ENCODE peak calls at places on chromosomes 16 and 17, in six cellular contexts. One of them, this sample, is unnamed.
A peak's percentile ranks its signal among the peaks of the same experiment; 100 is the strongest.

GRCh38 chr17:44556854-44557606 is at the start of gene FZD2:
- DNase-seq in SW480: peak; percentile 95
- DNase-seq in SW 1271: peak; percentile 96
- DNase-seq in NCI-H526: peak; percentile 73
- DNase-seq in globus pallidus: peak; percentile 67
- DNase-seq in GM13977: peak; percentile 94
- DNase-seq in this sample: peak; percentile 68

GRCh38 chr17:11303773-11304394 is 62.9 kb downstream of the SHISA6 start:
- DNase-seq in SW480: no peak
- DNase-seq in SW 1271: no peak
- DNase-seq in NCI-H526: no peak
- DNase-seq in globus pallidus: no peak
- DNase-seq in GM13977: no peak
- DNase-seq in this sample: no peak

GRCh38 chr17:64941045-64941444 is 21.8 kb upstream of the LRRC37A3 start:
- DNase-seq in SW480: no peak
- DNase-seq in SW 1271: no peak
- DNase-seq in NCI-H526: no peak
- DNase-seq in globus pallidus: no peak
- DNase-seq in GM13977: no peak
- DNase-seq in this sample: no peak

GRCh38 chr16:59042296-59042695 is 308.2 kb upstream of the GOT2 start:
- DNase-seq in SW480: peak; percentile 11
- DNase-seq in SW 1271: no peak
- DNase-seq in NCI-H526: no peak
- DNase-seq in globus pallidus: peak; percentile 26
- DNase-seq in GM13977: no peak
- DNase-seq in this sample: no peak

GRCh38 chr17:65930140-65930715 is 261.7 kb downstream of the CEP112 start:
- DNase-seq in SW480: no peak
- DNase-seq in SW 1271: no peak
- DNase-seq in NCI-H526: no peak
- DNase-seq in globus pallidus: no peak
- DNase-seq in GM13977: no peak
- DNase-seq in this sample: no peak

GRCh38 chr16:79093554-79093967 is 507.0 kb downstream of the MAF start:
- DNase-seq in SW480: no peak
- DNase-seq in SW 1271: no peak
- DNase-seq in NCI-H526: no peak
- DNase-seq in globus pallidus: peak; percentile 51
- DNase-seq in GM13977: no peak
- DNase-seq in this sample: no peak

GRCh38 chr17:82457071-82457789 is 1.3 kb upstream of the NARF start:
- DNase-seq in SW480: no peak
- DNase-seq in SW 1271: no peak
- DNase-seq in NCI-H526: no peak
- DNase-seq in globus pallidus: peak; percentile 26
- DNase-seq in GM13977: peak; percentile 39
- DNase-seq in this sample: peak; percentile 43

GRCh38 chr16:77761204-77761603 is 27.2 kb upstream of the VAT1L start:
- DNase-seq in SW480: no peak
- DNase-seq in SW 1271: no peak
- DNase-seq in NCI-H526: no peak
- DNase-seq in globus pallidus: no peak
- DNase-seq in GM13977: no peak
- DNase-seq in this sample: no peak

GRCh38 chr17:77821114-77821513 is 137.4 kb upstream of the TNRC6C start:
- DNase-seq in SW480: peak; percentile 54
- DNase-seq in SW 1271: no peak
- DNase-seq in NCI-H526: no peak
- DNase-seq in globus pallidus: peak; percentile 26
- DNase-seq in GM13977: peak; percentile 33
- DNase-seq in this sample: no peak

GRCh38 chr17:5370411-5370810 is 49.1 kb downstream of the NUP88 start:
- DNase-seq in SW480: no peak
- DNase-seq in SW 1271: no peak
- DNase-seq in NCI-H526: no peak
- DNase-seq in globus pallidus: no peak
- DNase-seq in GM13977: no peak
- DNase-seq in this sample: no peak

GRCh38 chr16:3865241-3865640 is 15.3 kb downstream of the CREBBP start:
- DNase-seq in SW480: no peak
- DNase-seq in SW 1271: no peak
- DNase-seq in NCI-H526: no peak
- DNase-seq in globus pallidus: no peak
- DNase-seq in GM13977: no peak
- DNase-seq in this sample: no peak

GRCh38 chr16:46961373-46962353 is 11.8 kb downstream of the DNAJA2 start:
- DNase-seq in SW480: no peak
- DNase-seq in SW 1271: no peak
- DNase-seq in NCI-H526: no peak
- DNase-seq in globus pallidus: no peak
- DNase-seq in GM13977: no peak
- DNase-seq in this sample: no peak

GRCh38 chr16:57938936-57939871 is 31.7 kb downstream of the CNGB1 start:
- DNase-seq in SW480: no peak
- DNase-seq in SW 1271: no peak
- DNase-seq in NCI-H526: no peak
- DNase-seq in globus pallidus: peak; percentile 11
- DNase-seq in GM13977: no peak
- DNase-seq in this sample: peak; percentile 17

GRCh38 chr16:29925173-29925804 is 737 bp downstream of the KCTD13 start:
- DNase-seq in SW480: peak; percentile 25
- DNase-seq in SW 1271: no peak
- DNase-seq in NCI-H526: no peak
- DNase-seq in globus pallidus: peak; percentile 41
- DNase-seq in GM13977: peak; percentile 21
- DNase-seq in this sample: peak; percentile 25

GRCh38 chr16:48479319-48479718 is 94.1 kb upstream of the SIAH1 start:
- DNase-seq in SW480: no peak
- DNase-seq in SW 1271: no peak
- DNase-seq in NCI-H526: no peak
- DNase-seq in globus pallidus: no peak
- DNase-seq in GM13977: no peak
- DNase-seq in this sample: no peak

GRCh38 chr17:77869041-77869595 is 89.4 kb upstream of the TNRC6C start:
- DNase-seq in SW480: no peak
- DNase-seq in SW 1271: no peak
- DNase-seq in NCI-H526: no peak
- DNase-seq in globus pallidus: no peak
- DNase-seq in GM13977: no peak
- DNase-seq in this sample: no peak

GRCh38 chr16:18983565-18984424 is at the start of gene TMC7:
- DNase-seq in SW480: peak; percentile 90
- DNase-seq in SW 1271: peak; percentile 79
- DNase-seq in NCI-H526: peak; percentile 71
- DNase-seq in globus pallidus: peak; percentile 91
- DNase-seq in GM13977: peak; percentile 68
- DNase-seq in this sample: peak; percentile 93

GRCh38 chr17:66429680-66430079 is 127.3 kb downstream of the PRKCA start:
- DNase-seq in SW480: no peak
- DNase-seq in SW 1271: no peak
- DNase-seq in NCI-H526: no peak
- DNase-seq in globus pallidus: no peak
- DNase-seq in GM13977: no peak
- DNase-seq in this sample: no peak

GRCh38 chr16:4894276-4895150 is 42.4 kb downstream of the PPL start:
- DNase-seq in SW480: no peak
- DNase-seq in SW 1271: no peak
- DNase-seq in NCI-H526: no peak
- DNase-seq in globus pallidus: no peak
- DNase-seq in GM13977: no peak
- DNase-seq in this sample: no peak

GRCh38 chr16:85484337-85485295 is 128.5 kb upstream of the GSE1 start:
- DNase-seq in SW480: no peak
- DNase-seq in SW 1271: no peak
- DNase-seq in NCI-H526: no peak
- DNase-seq in globus pallidus: no peak
- DNase-seq in GM13977: no peak
- DNase-seq in this sample: no peak

GRCh38 chr16:22924492-22924891 is 110.5 kb downstream of the HS3ST2 start:
- DNase-seq in SW480: no peak
- DNase-seq in SW 1271: no peak
- DNase-seq in NCI-H526: peak; percentile 37
- DNase-seq in globus pallidus: no peak
- DNase-seq in GM13977: no peak
- DNase-seq in this sample: no peak

GRCh38 chr17:17831208-17832039 is 5.4 kb downstream of the SREBF1 start:
- DNase-seq in SW480: no peak
- DNase-seq in SW 1271: no peak
- DNase-seq in NCI-H526: no peak
- DNase-seq in globus pallidus: peak; percentile 68
- DNase-seq in GM13977: no peak
- DNase-seq in this sample: no peak

GRCh38 chr17:2564876-2565275 is 28.6 kb upstream of the PAFAH1B1 start:
- DNase-seq in SW480: peak; percentile 84
- DNase-seq in SW 1271: no peak
- DNase-seq in NCI-H526: no peak
- DNase-seq in globus pallidus: no peak
- DNase-seq in GM13977: no peak
- DNase-seq in this sample: peak; percentile 10

GRCh38 chr16:10957771-10958486 is 13.6 kb downstream of the CLEC16A start:
- DNase-seq in SW480: no peak
- DNase-seq in SW 1271: no peak
- DNase-seq in NCI-H526: no peak
- DNase-seq in globus pallidus: no peak
- DNase-seq in GM13977: no peak
- DNase-seq in this sample: no peak